ENCODE peak calls at places on chromosomes 13 and 19, in six cellular contexts. One of them, this sample, is unnamed.

GRCh38 chr13:31807090-31807541 is 67.8 kb downstream of the RXFP2 start:
- DNase-seq in mesothelial cell of epicardium: no peak
- DNase-seq in stimulated activated CD4-positive, alpha-beta T cell treated with anti-CD3 and anti-CD28 coated beads, TNF-alpha, amount 100 ng/mL, for 48 hours: no peak
- DNase-seq in tibial nerve: no peak
- DNase-seq in NCI-H774: no peak
- DNase-seq in skeletal muscle cell: no peak
- DNase-seq in this sample: peak

GRCh38 chr13:73803997-73804396 is 330.2 kb downstream of the KLF12 start:
- DNase-seq in mesothelial cell of epicardium: no peak
- DNase-seq in stimulated activated CD4-positive, alpha-beta T cell treated with anti-CD3 and anti-CD28 coated beads, TNF-alpha, amount 100 ng/mL, for 48 hours: no peak
- DNase-seq in tibial nerve: no peak
- DNase-seq in NCI-H774: no peak
- DNase-seq in skeletal muscle cell: peak
- DNase-seq in this sample: no peak

GRCh38 chr19:50016225-50016807 is 8.9 kb downstream of the VRK3 start:
- DNase-seq in mesothelial cell of epicardium: no peak
- DNase-seq in stimulated activated CD4-positive, alpha-beta T cell treated with anti-CD3 and anti-CD28 coated beads, TNF-alpha, amount 100 ng/mL, for 48 hours: no peak
- DNase-seq in tibial nerve: no peak
- DNase-seq in NCI-H774: no peak
- DNase-seq in skeletal muscle cell: no peak
- DNase-seq in this sample: no peak

GRCh38 chr13:112186091-112186490 is 119.1 kb downstream of the SOX1 start:
- DNase-seq in mesothelial cell of epicardium: no peak
- DNase-seq in stimulated activated CD4-positive, alpha-beta T cell treated with anti-CD3 and anti-CD28 coated beads, TNF-alpha, amount 100 ng/mL, for 48 hours: no peak
- DNase-seq in tibial nerve: no peak
- DNase-seq in NCI-H774: no peak
- DNase-seq in skeletal muscle cell: no peak
- DNase-seq in this sample: no peak

GRCh38 chr19:58518261-58519086 is 1.1 kb downstream of the ZBTB45 start:
- DNase-seq in mesothelial cell of epicardium: no peak
- DNase-seq in stimulated activated CD4-positive, alpha-beta T cell treated with anti-CD3 and anti-CD28 coated beads, TNF-alpha, amount 100 ng/mL, for 48 hours: no peak
- DNase-seq in tibial nerve: no peak
- DNase-seq in NCI-H774: no peak
- DNase-seq in skeletal muscle cell: no peak
- DNase-seq in this sample: no peak

GRCh38 chr13:33279898-33280549 is 5.5 kb downstream of the STARD13 start:
- DNase-seq in mesothelial cell of epicardium: no peak
- DNase-seq in stimulated activated CD4-positive, alpha-beta T cell treated with anti-CD3 and anti-CD28 coated beads, TNF-alpha, amount 100 ng/mL, for 48 hours: no peak
- DNase-seq in tibial nerve: no peak
- DNase-seq in NCI-H774: no peak
- DNase-seq in skeletal muscle cell: peak
- DNase-seq in this sample: no peak

GRCh38 chr19:16001481-16002312 is 52.9 kb downstream of the OR10H4 start:
- DNase-seq in mesothelial cell of epicardium: no peak
- DNase-seq in stimulated activated CD4-positive, alpha-beta T cell treated with anti-CD3 and anti-CD28 coated beads, TNF-alpha, amount 100 ng/mL, for 48 hours: peak
- DNase-seq in tibial nerve: peak
- DNase-seq in NCI-H774: no peak
- DNase-seq in skeletal muscle cell: peak
- DNase-seq in this sample: no peak

GRCh38 chr13:99311137-99311536 is 3.9 kb upstream of the GPR183 start:
- DNase-seq in mesothelial cell of epicardium: no peak
- DNase-seq in stimulated activated CD4-positive, alpha-beta T cell treated with anti-CD3 and anti-CD28 coated beads, TNF-alpha, amount 100 ng/mL, for 48 hours: no peak
- DNase-seq in tibial nerve: no peak
- DNase-seq in NCI-H774: no peak
- DNase-seq in skeletal muscle cell: no peak
- DNase-seq in this sample: no peak

GRCh38 chr19:40266111-40266510 is 19.0 kb downstream of the AKT2 start:
- DNase-seq in mesothelial cell of epicardium: no peak
- DNase-seq in stimulated activated CD4-positive, alpha-beta T cell treated with anti-CD3 and anti-CD28 coated beads, TNF-alpha, amount 100 ng/mL, for 48 hours: no peak
- DNase-seq in tibial nerve: no peak
- DNase-seq in NCI-H774: no peak
- DNase-seq in skeletal muscle cell: no peak
- DNase-seq in this sample: peak

GRCh38 chr19:22427587-22428298 is 5.6 kb upstream of the ZNF98 start:
- DNase-seq in mesothelial cell of epicardium: no peak
- DNase-seq in stimulated activated CD4-positive, alpha-beta T cell treated with anti-CD3 and anti-CD28 coated beads, TNF-alpha, amount 100 ng/mL, for 48 hours: no peak
- DNase-seq in tibial nerve: no peak
- DNase-seq in NCI-H774: no peak
- DNase-seq in skeletal muscle cell: no peak
- DNase-seq in this sample: no peak

GRCh38 chr19:15251010-15251748 is 18.9 kb upstream of the EPHX3 start:
- DNase-seq in mesothelial cell of epicardium: no peak
- DNase-seq in stimulated activated CD4-positive, alpha-beta T cell treated with anti-CD3 and anti-CD28 coated beads, TNF-alpha, amount 100 ng/mL, for 48 hours: no peak
- DNase-seq in tibial nerve: no peak
- DNase-seq in NCI-H774: no peak
- DNase-seq in skeletal muscle cell: peak
- DNase-seq in this sample: no peak

GRCh38 chr19:43525836-43526771 is 897 bp downstream of the ETHE1 start:
- DNase-seq in mesothelial cell of epicardium: no peak
- DNase-seq in stimulated activated CD4-positive, alpha-beta T cell treated with anti-CD3 and anti-CD28 coated beads, TNF-alpha, amount 100 ng/mL, for 48 hours: no peak
- DNase-seq in tibial nerve: no peak
- DNase-seq in NCI-H774: no peak
- DNase-seq in skeletal muscle cell: no peak
- DNase-seq in this sample: no peak

GRCh38 chr13:65808061-65808460 is 1422.1 kb downstream of the PCDH9 start:
- DNase-seq in mesothelial cell of epicardium: no peak
- DNase-seq in stimulated activated CD4-positive, alpha-beta T cell treated with anti-CD3 and anti-CD28 coated beads, TNF-alpha, amount 100 ng/mL, for 48 hours: no peak
- DNase-seq in tibial nerve: no peak
- DNase-seq in NCI-H774: no peak
- DNase-seq in skeletal muscle cell: peak
- DNase-seq in this sample: no peak

GRCh38 chr19:8307400-8307964 is 676 bp downstream of the CD320 start:
- DNase-seq in mesothelial cell of epicardium: no peak
- DNase-seq in stimulated activated CD4-positive, alpha-beta T cell treated with anti-CD3 and anti-CD28 coated beads, TNF-alpha, amount 100 ng/mL, for 48 hours: no peak
- DNase-seq in tibial nerve: no peak
- DNase-seq in NCI-H774: no peak
- DNase-seq in skeletal muscle cell: no peak
- DNase-seq in this sample: no peak

GRCh38 chr13:95784161-95784880 is 107.4 kb downstream of the DNAJC3 start:
- DNase-seq in mesothelial cell of epicardium: no peak
- DNase-seq in stimulated activated CD4-positive, alpha-beta T cell treated with anti-CD3 and anti-CD28 coated beads, TNF-alpha, amount 100 ng/mL, for 48 hours: no peak
- DNase-seq in tibial nerve: no peak
- DNase-seq in NCI-H774: no peak
- DNase-seq in skeletal muscle cell: peak
- DNase-seq in this sample: no peak

This sample was measured in COR-L47.